ENCODE peak calls at places on chromosomes 5 and 9, in four cellular contexts. N, M, O and I are unnamed samples.

GRCh38 chr5:4156889-4157288 is 561.3 kb downstream of the IRX1 start:
- DNase-seq in O (no peak), N (no peak), M (no peak), I (no peak)

GRCh38 chr5:38548064-38548759 is 8.2 kb downstream of the LIFR start:
- DNase-seq in M (no peak), O (peak), N (no peak), I (no peak)

GRCh38 chr5:88833371-88834107 is 49.4 kb downstream of the MEF2C start:
- DNase-seq in M (no peak), O (no peak), N (no peak), I (peak)

GRCh38 chr5:43416233-43416987 is 4.2 kb upstream of the CCL28 start:
- DNase-seq in O (no peak), M (no peak), N (no peak), I (no peak)

GRCh38 chr9:134666208-134666607 is 24.6 kb downstream of the COL5A1 start:
- DNase-seq in O (no peak), M (no peak), N (peak), I (no peak)

GRCh38 chr5:80175337-80175736 is 80.5 kb downstream of the SERINC5 start:
- DNase-seq in M (no peak), N (no peak), O (no peak), I (no peak)

GRCh38 chr5:10756539-10756938 is 4.5 kb downstream of the DAP start:
- DNase-seq in M (no peak), N (no peak), O (no peak), I (no peak)

GRCh38 chr9:134612309-134612708 is 29.3 kb upstream of the COL5A1 start:
- DNase-seq in N (no peak), O (no peak), M (no peak), I (no peak)

GRCh38 chr9:121350993-121351561 is 19.0 kb downstream of the STOM start:
- DNase-seq in N (no peak), O (no peak), M (no peak), I (no peak)

GRCh38 chr5:17719592-17719991 is 85.3 kb downstream of the TAF11L14 start:
- DNase-seq in O (no peak), M (no peak), N (no peak), I (no peak)

GRCh38 chr9:84850830-84851372 is 181.4 kb downstream of the NTRK2 start:
- DNase-seq in O (no peak), N (no peak), M (no peak), I (no peak)